ENCODE peak calls at places on chromosomes 5 and 9, in four cellular contexts. F, N, L and W are unnamed samples.

GRCh38 chr5:111739423-111739822 is 17.6 kb downstream of the NREP start:
- DNase-seq in F (no peak), L (no peak), N (no peak), W (no peak)

GRCh38 chr5:56688402-56688801 is 126.9 kb upstream of the MAP3K1 start:
- DNase-seq in L (no peak), N (no peak), F (no peak), W (no peak)

GRCh38 chr5:132253452-132254320 is 3.8 kb upstream of the PDLIM4 start:
- DNase-seq in N (no peak), F (no peak), L (no peak), W (peak; percentile 10)

GRCh38 chr9:121612511-121612998 is 38.9 kb upstream of the DAB2IP start:
- DNase-seq in N (peak; percentile 53), F (peak; percentile 57), L (no peak), W (no peak)

GRCh38 chr5:168153263-168153930 is 138.0 kb upstream of the WWC1 start:
- DNase-seq in L (peak; percentile 39), N (no peak), F (no peak), W (no peak)

GRCh38 chr9:6195714-6196360 is 19.8 kb upstream of the IL33 start:
- DNase-seq in N (no peak), F (no peak), L (peak; percentile 12), W (no peak)

GRCh38 chr9:13841801-13842462 is 472.0 kb downstream of the NFIB start:
- DNase-seq in N (no peak), F (no peak), L (no peak), W (no peak)

GRCh38 chr9:116403171-116403570 is 249.6 kb downstream of the PAPPA start:
- DNase-seq in N (no peak), L (no peak), F (no peak), W (no peak)

GRCh38 chr5:150053695-150054392 is 32.5 kb downstream of the CSF1R start:
- DNase-seq in F (no peak), N (no peak), L (no peak), W (no peak)

GRCh38 chr9:655875-656274 is 185.6 kb upstream of the DMRT1 start:
- DNase-seq in F (no peak), N (no peak), L (peak; percentile 30), W (peak; percentile 88)

GRCh38 chr5:34857161-34857560 is 18.2 kb downstream of the TTC23L start:
- DNase-seq in F (no peak), N (no peak), L (peak; percentile 53), W (no peak)

GRCh38 chr9:76667521-76667957 is 96.7 kb upstream of the PCA3 start:
- DNase-seq in N (peak; percentile 29), L (peak; percentile 80), F (no peak), W (no peak)

GRCh38 chr5:180600554-180601041 is 9.3 kb upstream of the SCGB3A1 start:
- DNase-seq in L (no peak), N (no peak), F (no peak), W (no peak)

GRCh38 chr5:98268162-98268860 is 505.2 kb upstream of the RGMB start:
- DNase-seq in F (no peak), L (no peak), N (no peak), W (no peak)

GRCh38 chr9:134010774-134011173 is 14.5 kb upstream of the BRD3OS start:
- DNase-seq in L (no peak), N (no peak), F (no peak), W (peak; percentile 60)
- H3K9me3 ChIP-seq in L (no peaks in the 10 kb centered on the region), N (no peaks in the 10 kb centered on the region), F (no peaks in the 10 kb centered on the region), W (no peaks in the 10 kb centered on the region)

GRCh38 chr9:33374190-33374589 is 28.2 kb downstream of the AQP7 start:
- DNase-seq in L (no peak), F (no peak), N (no peak), W (no peak)

GRCh38 chr9:33375238-33375840 is 27.0 kb downstream of the AQP7 start:
- DNase-seq in L (no peak), F (no peak), N (no peak), W (peak; percentile 7)

GRCh38 chr9:33375841-33376321 is 26.5 kb downstream of the AQP7 start:
- DNase-seq in N (no peak), F (no peak), L (no peak), W (no peak)

GRCh38 chr9:33374634-33375237 is 27.6 kb downstream of the AQP7 start:
- DNase-seq in L (peak; percentile 87), N (peak; percentile 82), F (peak; percentile 85), W (peak; percentile 80)

GRCh38 chr9:33372900-33373299 is 29.5 kb downstream of the AQP7 start:
- DNase-seq in N (no peak), F (no peak), L (no peak), W (peak; percentile 0)
- H3K36me3 ChIP-seq in N (peaks cover 62% of the 10 kb centered on the region), F (no peaks in the 10 kb centered on the region), L (peaks cover 22% of the 10 kb centered on the region), W (no peaks in the 10 kb centered on the region)

GRCh38 chr5:172453206-172453985 is 929 bp downstream of the SH3PXD2B start:
- DNase-seq in N (peak; percentile 90), L (peak; percentile 87), F (peak; percentile 55), W (peak; percentile 55)

GRCh38 chr5:172452398-172453205 is 1.7 kb downstream of the SH3PXD2B start:
- DNase-seq in N (peak; percentile 84), L (peak; percentile 89), F (no peak), W (no peak)

GRCh38 chr5:172450453-172450852 is 3.9 kb downstream of the SH3PXD2B start:
- DNase-seq in L (no peak), N (no peak), F (no peak), W (no peak)

GRCh38 chr5:172450861-172451695 is 3.2 kb downstream of the SH3PXD2B start:
- DNase-seq in L (peak; percentile 70), F (no peak), N (peak; percentile 57), W (peak; percentile 53)

GRCh38 chr5:172451771-172452197 is 2.5 kb downstream of the SH3PXD2B start:
- DNase-seq in F (no peak), L (peak; percentile 83), N (peak; percentile 92), W (no peak)
- H3K9me3 ChIP-seq in F (no peaks in the 10 kb centered on the region), L (no peaks in the 10 kb centered on the region), N (no peaks in the 10 kb centered on the region), W (no peaks in the 10 kb centered on the region)

GRCh38 chr9:114446036-114446435 is 58.3 kb upstream of the AKNA start:
- DNase-seq in L (peak; percentile 78), F (no peak), N (no peak), W (no peak)
- H3K36me3 ChIP-seq in L (no peaks in the 10 kb centered on the region), F (no peaks in the 10 kb centered on the region), N (no peaks in the 10 kb centered on the region), W (no peaks in the 10 kb centered on the region)

GRCh38 chr9:102551346-102551745 is 443.8 kb upstream of the CYLC2 start:
- DNase-seq in L (no peak), N (no peak), F (no peak), W (no peak)
- H3K9me3 ChIP-seq in L (peaks cover 4% of the 10 kb centered on the region), N (peaks cover 32% of the 10 kb centered on the region), F (no peaks in the 10 kb centered on the region), W (no peaks in the 10 kb centered on the region)

DNA sequence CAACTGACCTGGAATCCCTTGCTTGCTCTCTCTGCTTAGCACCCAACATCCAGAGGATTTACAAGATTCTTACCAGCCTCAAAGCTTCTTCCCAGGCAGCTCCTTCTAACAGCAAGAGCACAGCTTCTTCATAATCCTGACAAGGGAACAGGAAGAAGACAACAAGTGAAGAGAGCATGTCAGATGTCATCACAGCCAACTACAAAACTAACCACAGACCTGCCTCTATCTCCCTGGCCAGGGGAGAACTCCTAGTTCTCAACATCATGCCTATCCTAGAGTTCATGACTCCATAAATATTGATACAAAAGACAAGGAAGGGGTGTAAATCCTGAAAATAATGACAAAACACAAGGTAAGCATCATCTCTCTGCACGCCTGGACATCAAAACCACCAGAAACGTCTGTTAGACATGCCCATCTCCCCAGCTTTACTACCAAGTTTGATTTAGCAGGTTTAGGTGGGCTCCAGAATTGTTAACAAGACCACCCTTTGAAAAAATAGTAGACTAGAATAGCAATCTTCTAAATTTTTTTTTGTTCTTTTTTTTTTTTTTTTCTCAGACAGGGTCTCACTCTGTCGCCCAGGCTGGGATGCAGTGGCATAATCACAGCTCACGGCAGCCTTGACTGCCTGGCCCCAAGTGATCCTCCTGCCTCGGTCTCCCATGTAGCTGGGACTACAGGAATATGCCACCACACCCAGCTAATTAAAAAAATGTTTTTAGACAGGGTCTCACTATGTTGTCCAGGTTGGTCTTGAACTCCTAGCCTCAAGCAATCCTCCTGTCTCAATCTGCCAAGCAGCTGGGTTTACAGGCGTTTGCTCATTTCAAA is 20.2 kb downstream of the ACTL7A start:
- DNase-seq in N (no peak), L (no peak), F (no peak), W (no peak)
- H3K36me3 ChIP-seq in N (peaks cover 59% of the 10 kb centered on the region), L (peaks cover 41% of the 10 kb centered on the region), F (peaks cover 14% of the 10 kb centered on the region), W (peaks cover 10% of the 10 kb centered on the region)